ENCODE peak calls at places on chromosomes 16 and 17, in four cellular contexts. J, D, A and F are unnamed samples.

GRCh38 chr16:57801098-57801855 is 1.0 kb downstream of the KIFC3 start:
- DNase-seq in A (no peak), D (peak; percentile 24), J (no peak), F (no peak)

GRCh38 chr16:1450218-1450617 is 5.9 kb upstream of the CCDC154 start:
- DNase-seq in A (no peak), J (no peak), D (no peak), F (no peak)

GRCh38 chr17:32523017-32523680 is 36.4 kb downstream of the CDK5R1 start:
- DNase-seq in J (peak; percentile 93), A (no peak), D (no peak), F (no peak)

GRCh38 chr16:80652441-80652840 is 111.6 kb downstream of the DYNLRB2 start:
- DNase-seq in A (no peak), D (no peak), J (no peak), F (no peak)

GRCh38 chr16:1509307-1510221 is 16.4 kb downstream of the TELO2 start:
- DNase-seq in A (no peak), J (no peak), D (peak; percentile 88), F (no peak)

GRCh38 chr16:58488531-58488930 is 11.4 kb upstream of the NDRG4 start:
- DNase-seq in A (no peak), D (peak; percentile 25), J (no peak), F (no peak)

GRCh38 chr16:88769617-88770458 is 15.2 kb downstream of the PIEZO1 start:
- DNase-seq in A (peak; percentile 77), D (no peak), J (peak; percentile 54), F (no peak)

GRCh38 chr16:79217375-79218011 is 383.0 kb downstream of the MAF start:
- DNase-seq in D (no peak), J (peak; percentile 61), A (no peak), F (no peak)

GRCh38 chr16:14302399-14303181 is 231.5 kb downstream of the MRTFB start:
- DNase-seq in A (no peak), J (no peak), D (no peak), F (no peak)

GRCh38 chr16:24504467-24505345 is 34.7 kb upstream of the RBBP6 start:
- DNase-seq in D (peak; percentile 40), A (peak; percentile 73), J (peak; percentile 55), F (peak; percentile 37)

GRCh38 chr16:386641-387156 is 4.9 kb upstream of the PGAP6 start:
- DNase-seq in J (no peak), D (peak; percentile 17), A (no peak), F (no peak)

GRCh38 chr16:81608515-81609209 is 164.1 kb downstream of the CMIP start:
- DNase-seq in J (no peak), D (no peak), A (no peak), F (no peak)

GRCh38 chr16:67641779-67642708 is 2.9 kb upstream of the CARMIL2 start:
- DNase-seq in A (no peak), D (peak; percentile 83), J (no peak), F (no peak)

GRCh38 chr17:1074886-1075665 is 78.1 kb downstream of the TIMM22 start:
- DNase-seq in J (no peak), A (no peak), D (peak; percentile 75), F (no peak)

GRCh38 chr17:78512976-78513375 is 64.2 kb downstream of the DNAH17 start:
- DNase-seq in A (no peak), D (no peak), J (no peak), F (no peak)

GRCh38 chr16:85800321-85800669 is 800 bp downstream of the COX4I1 start:
- DNase-seq in J (no peak), D (no peak), A (no peak), F (no peak)

GRCh38 chr16:69310479-69311114 is 553 bp upstream of the VPS4A start:
- DNase-seq in J (no peak), A (no peak), D (no peak), F (peak; percentile 68)

GRCh38 chr16:88477631-88478030 is 24.6 kb downstream of the ZFPM1 start:
- DNase-seq in A (no peak), J (no peak), D (no peak), F (no peak)

GRCh38 chr16:27486344-27486743 is 63.4 kb downstream of the GTF3C1 start:
- DNase-seq in A (no peak), D (no peak), J (no peak), F (no peak)

GRCh38 chr17:73797594-73798110 is 153.4 kb upstream of the SDK2 start:
- DNase-seq in J (no peak), A (no peak), D (no peak), F (no peak)

GRCh38 chr17:62666801-62667591 is 39.5 kb downstream of the MRC2 start:
- DNase-seq in D (no peak), A (no peak), J (no peak), F (no peak)

GRCh38 chr16:49521706-49522325 is 148.2 kb downstream of the C16orf78 start:
- DNase-seq in A (no peak), J (no peak), D (no peak), F (no peak)

GRCh38 chr17:16987830-16988601 is 16.1 kb upstream of the TNFRSF13B start:
- DNase-seq in D (peak; percentile 76), J (peak; percentile 89), A (peak; percentile 23), F (no peak)

GRCh38 chr16:56279132-56279531 is 87.8 kb downstream of the GNAO1 start:
- DNase-seq in D (no peak), A (no peak), J (peak; percentile 75), F (no peak)